ENCODE peak calls at places on chromosomes 11 and 22, in nine cellular contexts. R, Q, X, C, A, H, F, U and D are unnamed samples.
A peak's percentile ranks its signal among the peaks of the same experiment; 100 is the strongest.

GRCh38 chr22:35154937-35155387 is 89.0 kb downstream of the ISX start:
- DNase-seq in R (no peak), Q (no peak), X (peak; percentile 66), C (peak; percentile 31), A (peak; percentile 19), H (peak; percentile 53), F (no peak), U (peak; percentile 51), D (peak; percentile 56)

GRCh38 chr22:45584121-45584570 is 81.5 kb downstream of the FBLN1 start:
- DNase-seq in R (no peak), Q (no peak), X (no peak), C (no peak), A (no peak), H (peak; percentile 6), F (no peak), U (no peak), D (no peak)

GRCh38 chr11:31641477-31642062 is 132.0 kb downstream of the ELP4 start:
- DNase-seq in R (no peak), Q (no peak), X (peak; percentile 61), C (no peak), A (no peak), H (peak; percentile 57), F (no peak), U (no peak), D (peak; percentile 41)

GRCh38 chr11:11265994-11266606 is 87.0 kb downstream of the CSNK2A3 start:
- DNase-seq in R (peak; percentile 84), Q (no peak), X (peak; percentile 19), C (peak; percentile 62), A (no peak), H (peak; percentile 13), F (no peak), U (peak; percentile 17), D (no peak)

GRCh38 chr22:44211256-44211945 is 30.7 kb downstream of the PARVG start:
- DNase-seq in R (no peak), Q (no peak), X (peak; percentile 17), C (no peak), A (no peak), H (no peak), F (no peak), U (no peak), D (no peak)

GRCh38 chr11:118627566-118627965 is 20.2 kb downstream of the PHLDB1 start:
- DNase-seq in R (no peak), Q (no peak), X (no peak), C (no peak), A (no peak), H (no peak), F (no peak), U (no peak), D (no peak)

GRCh38 chr11:85826096-85826855 is 15.3 kb upstream of the SYTL2 start:
- DNase-seq in R (no peak), Q (no peak), X (peak; percentile 49), C (peak; percentile 40), A (no peak), H (peak; percentile 30), F (no peak), U (peak; percentile 15), D (peak; percentile 19)

GRCh38 chr11:46127150-46127638 is 5.9 kb upstream of the PHF21A start:
- DNase-seq in R (no peak), Q (no peak), X (peak; percentile 85), C (no peak), A (no peak), H (peak; percentile 81), F (no peak), U (peak; percentile 46), D (no peak)

GRCh38 chr11:120025606-120026335 is 112.1 kb downstream of the TRIM29 start:
- DNase-seq in R (no peak), Q (no peak), X (no peak), C (no peak), A (no peak), H (no peak), F (no peak), U (no peak), D (no peak)

GRCh38 chr22:46725096-46725495 is 13.0 kb downstream of the CERK start:
- DNase-seq in R (no peak), Q (no peak), X (no peak), C (no peak), A (no peak), H (no peak), F (no peak), U (no peak), D (no peak)

GRCh38 chr22:46719921-46720320 is 18.1 kb downstream of the CERK start:
- DNase-seq in R (no peak), Q (no peak), X (no peak), C (no peak), A (no peak), H (no peak), F (no peak), U (no peak), D (no peak)

GRCh38 chr22:46723882-46724281 is 14.2 kb downstream of the CERK start:
- DNase-seq in R (no peak), Q (no peak), X (no peak), C (no peak), A (no peak), H (no peak), F (no peak), U (no peak), D (no peak)

GRCh38 chr22:46726066-46726985 is 11.7 kb downstream of the CERK start:
- DNase-seq in R (no peak), Q (no peak), X (no peak), C (no peak), A (no peak), H (no peak), F (no peak), U (no peak), D (no peak)

DNA sequence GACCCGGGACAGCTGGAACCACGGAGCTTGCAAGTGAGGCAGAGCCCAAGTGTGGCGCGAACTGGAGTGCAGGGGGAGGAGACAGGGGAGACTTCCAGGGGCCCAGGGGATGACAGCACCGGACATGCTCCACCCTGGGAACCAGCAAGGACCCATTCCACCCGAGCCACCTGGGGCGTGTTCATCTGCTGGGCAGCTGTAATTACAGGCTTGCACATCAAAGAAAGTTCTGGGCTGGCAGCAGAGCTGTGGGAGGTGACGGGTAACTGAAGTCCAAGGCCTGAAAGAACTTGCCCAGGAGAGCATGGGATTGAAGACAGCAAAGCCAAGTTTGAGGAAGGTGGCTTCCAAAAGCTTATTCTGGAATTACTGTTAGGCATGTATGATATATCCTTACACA is 16.3 kb downstream of the CERK start:
- DNase-seq in R (no peak), Q (no peak), X (no peak), C (no peak), A (peak; percentile 59), H (no peak), F (no peak), U (no peak), D (no peak)
- H3K4me3 ChIP-seq in R (no peak overlapping the region), Q (no peak overlapping the region), X (no peak overlapping the region), C (no peak overlapping the region), A (no peak overlapping the region), H (no peak overlapping the region), F (no peak overlapping the region), U (no peak overlapping the region), D (no peak overlapping the region)

DNA sequence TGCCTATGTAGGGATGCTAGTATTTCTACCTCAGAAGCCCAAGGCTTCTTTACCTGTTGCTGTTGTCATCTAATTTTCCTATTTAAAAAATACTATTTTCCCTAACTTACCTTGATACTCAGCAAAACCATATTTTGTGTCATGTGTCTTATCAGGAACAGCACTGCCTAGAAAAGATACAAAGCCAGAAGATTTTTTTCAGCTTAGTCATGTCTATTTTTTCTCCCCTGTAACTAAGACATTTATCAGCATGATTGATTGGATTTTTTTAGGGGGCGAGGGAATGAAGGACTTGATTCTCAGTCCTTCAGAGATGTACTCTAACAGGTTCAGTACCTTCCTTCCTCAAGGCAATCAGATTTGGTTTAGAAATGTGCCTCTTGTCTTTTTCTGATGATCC is 3.5 kb upstream of the PIK3IP1 start:
- DNase-seq in R (no peak), Q (no peak), X (peak; percentile 37), C (no peak), A (no peak), H (peak; percentile 49), F (no peak), U (no peak), D (peak; percentile 50)
- H3K4me3 ChIP-seq in R (no peak overlapping the region), Q (no peak overlapping the region), X (no peak overlapping the region), C (no peak overlapping the region), A (no peak overlapping the region), H (no peak overlapping the region), F (peak overlapping the region; percentile 1), U (no peak overlapping the region), D (no peak overlapping the region)

GRCh38 chr11:124640660-124641059 is 18.0 kb downstream of the TBRG1 start:
- DNase-seq in R (no peak), Q (no peak), X (peak; percentile 15), C (no peak), A (no peak), H (no peak), F (no peak), U (no peak), D (no peak)
- H3K4me3 ChIP-seq in R (no peak overlapping the region), Q (no peak overlapping the region), X (no peak overlapping the region), C (no peak overlapping the region), A (no peak overlapping the region), H (no peak overlapping the region), F (no peak overlapping the region), U (no peak overlapping the region), D (no peak overlapping the region)

GRCh38 chr22:48250286-48250895 is 1487.9 kb downstream of the TBC1D22A start:
- DNase-seq in R (no peak), Q (no peak), X (no peak), C (no peak), A (no peak), H (no peak), F (no peak), U (no peak), D (no peak)
- H3K4me3 ChIP-seq in R (no peak overlapping the region), Q (no peak overlapping the region), X (no peak overlapping the region), C (no peak overlapping the region), A (no peak overlapping the region), H (no peak overlapping the region), F (no peak overlapping the region), U (no peak overlapping the region), D (no peak overlapping the region)

DNA sequence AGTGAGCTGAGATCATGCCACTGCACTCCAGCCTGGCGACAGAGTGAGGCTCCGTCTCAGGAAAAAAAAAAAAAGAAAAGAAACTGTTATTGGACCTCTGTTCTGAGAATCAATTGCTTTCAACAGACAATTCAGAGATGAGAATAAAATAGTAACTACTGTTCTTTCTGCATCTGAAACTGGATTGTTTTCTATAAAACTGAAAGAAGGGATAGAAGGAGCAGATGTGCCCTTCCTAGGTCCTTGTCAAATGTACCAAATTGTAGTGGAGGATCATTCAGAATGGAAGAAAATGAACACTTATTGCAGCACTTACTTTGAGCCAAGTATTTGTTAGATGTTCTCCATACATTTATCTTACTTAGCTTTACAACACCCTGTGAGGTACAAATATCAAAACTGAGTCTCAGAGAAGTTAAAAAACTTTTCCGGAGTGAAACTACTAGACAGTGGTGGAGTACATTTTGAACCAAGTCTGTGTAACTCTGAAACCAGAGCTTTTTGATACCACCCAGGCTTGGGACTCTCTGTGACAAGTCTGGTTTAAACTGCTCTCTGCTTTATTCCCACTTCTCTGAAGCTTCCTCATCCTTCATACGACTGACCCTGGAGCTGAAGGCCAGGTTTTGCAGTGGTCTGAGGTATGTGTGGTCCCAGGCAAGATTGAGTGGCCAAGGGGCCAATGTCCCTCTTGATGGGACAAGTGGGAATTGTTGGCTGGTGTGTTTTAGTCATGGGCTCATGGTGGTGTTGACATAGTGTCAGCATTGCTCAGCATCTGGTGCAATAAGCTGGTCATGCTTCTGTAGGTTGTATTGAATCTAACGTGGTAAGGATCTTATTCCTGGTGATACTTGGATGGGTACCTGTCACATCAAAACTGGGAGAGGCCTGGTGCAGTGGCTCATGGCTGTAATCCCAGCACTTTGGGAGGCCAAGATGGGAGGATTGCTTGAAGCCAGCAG is 48.2 kb upstream of the CCDC134 start:
- DNase-seq in R (no peak), Q (no peak), X (no peak), C (no peak), A (no peak), H (no peak), F (no peak), U (no peak), D (no peak)
- H3K4me3 ChIP-seq in R (no peak overlapping the region), Q (no peak overlapping the region), X (no peak overlapping the region), C (no peak overlapping the region), A (no peak overlapping the region), H (no peak overlapping the region), F (no peak overlapping the region), U (no peak overlapping the region), D (no peak overlapping the region)

GRCh38 chr11:47523491-47524199 is 29.3 kb downstream of the CELF1 start:
- DNase-seq in R (no peak), Q (peak; percentile 74), X (peak; percentile 87), C (no peak), A (no peak), H (peak; percentile 82), F (no peak), U (peak; percentile 80), D (peak; percentile 93)
- H3K4me3 ChIP-seq in R (no peak overlapping the region), Q (no peak overlapping the region), X (no peak overlapping the region), C (peak overlapping the region; percentile 43), A (no peak overlapping the region), H (peak overlapping the region; percentile 2), F (peak overlapping the region; percentile 39), U (no peak overlapping the region), D (no peak overlapping the region)